ENCODE peak calls at places on chromosomes 4 and X, in four cellular contexts. P, B, K and I are unnamed samples.

GRCh38 chrX:15848576-15848975 is 6.0 kb downstream of the AP1S2 start:
- DNase-seq in P (no peak), K (no peak), B (no peak), I (no peak)

GRCh38 chr4:30718021-30718888 is 1.9 kb upstream of the PCDH7 start:
- DNase-seq in K (no peak), P (no peak), B (no peak), I (peak)

GRCh38 chrX:149286940-149287349 is 218.2 kb downstream of the IDS start:
- DNase-seq in P (peak), K (peak), B (peak), I (peak)

GRCh38 chrX:57607295-57608187 is 15.7 kb downstream of the ZXDB start:
- DNase-seq in B (no peak), P (peak), K (no peak), I (no peak)

GRCh38 chrX:23908219-23909003 is 605 bp downstream of the CXorf58 start:
- DNase-seq in P (peak), B (no peak), K (no peak), I (no peak)

GRCh38 chr4:9924750-9925149 is 96.5 kb downstream of the SLC2A9 start:
- DNase-seq in B (no peak), P (no peak), K (no peak), I (no peak)

GRCh38 chr4:7638463-7638862 is 203.7 kb upstream of the PSAPL1 start:
- DNase-seq in B (no peak), K (no peak), P (no peak), I (no peak)

GRCh38 chr4:183287309-183287659 is 32.8 kb downstream of the CLDN22 start:
- DNase-seq in K (no peak), P (no peak), B (no peak), I (no peak)

GRCh38 chr4:110289601-110290100 is 91.2 kb upstream of the ELOVL6 start:
- DNase-seq in B (no peak), K (no peak), P (no peak), I (no peak)

GRCh38 chr4:85737254-85737653 is 262.3 kb downstream of the ARHGAP24 start:
- DNase-seq in B (no peak), P (no peak), K (no peak), I (no peak)

GRCh38 chr4:180513076-180513475 is 1730.1 kb upstream of the TENM3 start:
- DNase-seq in P (no peak), K (no peak), B (no peak), I (no peak)

GRCh38 chr4:29213020-29213419 is 1507.1 kb upstream of the PCDH7 start:
- DNase-seq in K (no peak), P (no peak), B (no peak), I (no peak)

GRCh38 chr4:102036619-102037376 is 246.3 kb downstream of the BANK1 start:
- DNase-seq in B (no peak), P (no peak), K (no peak), I (no peak)

GRCh38 chr4:68175562-68176155 is 46.0 kb upstream of the TMPRSS11F start:
- DNase-seq in K (peak), P (peak), B (peak), I (peak)

GRCh38 chrX:148577711-148578110 is 77.3 kb downstream of the AFF2 start:
- DNase-seq in K (no peak), P (no peak), B (no peak), I (no peak)

GRCh38 chr4:154911608-154912098 is 130.6 kb downstream of the RBM46 start:
- DNase-seq in B (no peak), P (no peak), K (no peak), I (no peak)

GRCh38 chrX:70452143-70452733 is 7.6 kb downstream of the DLG3 start:
- DNase-seq in P (peak), B (peak), K (no peak), I (peak)

DNA sequence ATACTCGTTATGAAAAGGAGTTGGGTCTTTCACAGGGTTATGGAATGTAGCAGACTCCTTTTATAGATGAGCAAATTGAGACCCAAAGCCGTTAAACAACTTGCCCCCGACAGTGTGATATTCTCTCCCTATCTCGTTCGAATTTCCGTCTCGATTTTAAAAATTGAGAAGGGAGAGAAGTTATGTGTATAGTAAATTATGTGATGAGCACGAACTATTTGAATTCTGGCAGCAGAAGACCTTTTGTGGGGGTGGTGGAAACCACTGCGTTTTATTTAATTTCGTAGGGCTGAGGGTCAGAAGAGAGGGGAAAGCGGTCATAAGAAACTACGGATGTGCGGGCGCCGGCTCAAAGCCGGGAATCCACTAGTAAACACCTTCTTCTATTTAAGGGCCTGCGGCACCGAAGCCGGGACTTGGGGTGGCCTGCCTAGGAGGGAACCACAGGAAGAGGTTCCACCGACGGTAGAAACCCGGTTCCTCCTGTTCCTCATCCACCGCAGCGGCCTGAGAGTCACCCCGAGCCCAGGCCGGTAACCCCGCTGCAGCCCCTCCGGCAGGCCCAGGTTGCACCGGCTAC is 1.5 kb upstream of the DDX3X start:
- DNase-seq in B (no peak), K (no peak), P (peak), I (no peak)
- TF ChIP-seq TARDBP in B (no peak), K (no peak), P (no peak), I (no peak)

GRCh38 chr4:22486276-22486675 is 29.6 kb downstream of the ADGRA3 start:
- DNase-seq in P (no peak), K (no peak), B (no peak), I (no peak)

GRCh38 chr4:22485751-22486150 is 30.1 kb downstream of the ADGRA3 start:
- DNase-seq in P (no peak), K (no peak), B (no peak), I (no peak)

GRCh38 chr4:22480928-22481327 is 34.9 kb downstream of the ADGRA3 start:
- DNase-seq in K (no peak), P (no peak), B (no peak), I (no peak)

GRCh38 chr4:22482250-22483127 is 33.4 kb downstream of the ADGRA3 start:
- DNase-seq in P (no peak), B (no peak), K (no peak), I (no peak)

GRCh38 chr4:22483551-22483981 is 32.3 kb downstream of the ADGRA3 start:
- DNase-seq in K (peak), B (no peak), P (no peak), I (no peak)
- TF ChIP-seq FOXK2 in K (no peak), B (no peak), P (no peak), I (no peak)

GRCh38 chrX:140762061-140762460 is 52.5 kb downstream of the LINC00632 start:
- DNase-seq in P (peak), K (no peak), B (peak), I (peak)

GRCh38 chrX:140764401-140764919 is 54.9 kb downstream of the LINC00632 start:
- DNase-seq in P (no peak), B (no peak), K (no peak), I (peak)

GRCh38 chrX:140765043-140765784 is 55.7 kb downstream of the LINC00632 start:
- DNase-seq in K (no peak), P (no peak), B (no peak), I (peak)

GRCh38 chrX:140767646-140768045 is 58.1 kb downstream of the LINC00632 start:
- DNase-seq in B (no peak), P (no peak), K (no peak), I (no peak)

DNA sequence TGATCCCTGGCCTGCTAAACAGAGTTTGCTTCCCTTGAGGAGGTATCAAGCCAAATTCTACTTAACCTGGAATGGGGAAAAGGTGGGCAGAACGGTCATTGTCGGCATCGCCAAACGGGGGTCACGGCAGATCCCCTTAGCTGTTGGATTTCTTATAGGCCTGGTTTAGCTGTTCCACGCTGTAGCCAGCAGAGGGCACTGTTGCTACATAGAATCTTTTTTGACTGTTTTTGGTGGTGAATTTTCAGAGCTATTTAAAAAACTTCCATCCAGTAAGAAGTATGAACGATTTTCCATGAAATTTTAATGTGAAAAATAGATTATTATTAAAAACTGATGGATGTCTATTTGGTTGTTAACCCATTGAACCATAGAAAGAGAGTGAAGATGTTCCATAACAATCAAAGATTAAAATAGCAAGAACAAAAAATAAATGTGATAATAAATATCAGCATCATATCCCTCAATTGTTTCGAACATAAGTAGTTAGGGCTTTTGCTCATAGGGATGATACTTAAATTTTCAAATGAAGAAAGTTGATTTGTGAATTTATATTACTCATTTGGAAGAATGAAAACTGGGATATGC is 56.6 kb downstream of the LINC00632 start:
- DNase-seq in P (peak), B (peak), K (no peak), I (peak)
- TF ChIP-seq TARDBP in P (no peak), B (no peak), K (no peak), I (no peak)

GRCh38 chr4:172553216-172553615 is 615.4 kb upstream of the GALNT7 start:
- DNase-seq in K (no peak), B (no peak), P (no peak), I (no peak)

DNA sequence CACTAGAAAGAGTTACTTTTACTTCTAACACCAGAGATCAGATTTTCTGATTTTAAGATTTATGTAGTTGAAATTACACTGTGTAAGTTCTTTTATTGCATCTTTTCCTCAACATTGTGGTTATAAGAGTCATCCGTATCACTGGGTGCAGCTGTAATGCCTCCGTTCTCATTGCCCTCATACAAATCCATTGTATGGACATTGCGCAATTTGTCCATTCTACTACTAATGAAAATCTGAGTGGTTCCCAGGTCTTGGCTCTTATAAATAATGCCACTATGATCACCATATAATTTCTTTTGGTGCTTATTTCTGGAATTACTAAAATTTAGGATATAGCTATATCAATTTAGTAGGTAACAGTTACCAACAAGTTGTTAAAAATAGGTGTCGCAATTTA is 614.0 kb upstream of the GALNT7 start:
- DNase-seq in B (no peak), P (no peak), K (no peak), I (no peak)
- TF ChIP-seq FOXK2 in B (no peak), P (no peak), K (no peak), I (no peak)